ENCODE peak calls at places on chromosomes 2 and 18, in seven cellular contexts. B is brain microvascular endothelial cell; Q is Panc1; V is CD4-positive, CD25-positive, alpha-beta regulatory T cell; T is astrocyte of the spinal cord; X is heart left ventricle; H is MG63. I is an unnamed sample.
A peak's percentile ranks its signal among the peaks of the same experiment; 100 is the strongest.

GRCh38 chr2:169091761-169092523 is 22.6 kb downstream of the DHRS9 start:
- DNase-seq in B (peak; percentile 49), Q (peak; percentile 27), V (no peak), T (peak; percentile 68), X (no peak), H (peak; percentile 75), I (peak; percentile 53)

GRCh38 chr2:105390454-105390853 is 8.4 kb downstream of the FHL2 start:
- DNase-seq in B (no peak), Q (no peak), V (no peak), T (no peak), X (no peak), H (no peak), I (no peak)

GRCh38 chr18:56709463-56709862 is 58.3 kb downstream of the WDR7 start:
- DNase-seq in B (peak; percentile 87), Q (peak; percentile 18), V (peak; percentile 3), T (peak; percentile 87), X (no peak), H (peak; percentile 32), I (no peak)

GRCh38 chr2:12110074-12110473 is 363.6 kb downstream of the LPIN1 start:
- DNase-seq in B (no peak), Q (no peak), V (no peak), T (peak; percentile 67), X (no peak), H (no peak), I (no peak)

GRCh38 chr18:40124107-40124506 is 1830.9 kb upstream of the PIK3C3 start:
- DNase-seq in B (peak; percentile 72), Q (no peak), V (no peak), T (peak; percentile 84), X (no peak), H (no peak), I (no peak)

GRCh38 chr18:60235164-60235563 is 137.4 kb downstream of the MC4R start:
- DNase-seq in B (no peak), Q (no peak), V (no peak), T (no peak), X (no peak), H (no peak), I (no peak)

GRCh38 chr2:72921088-72921851 is 4.0 kb downstream of the EMX1 start:
- DNase-seq in B (no peak), Q (no peak), V (no peak), T (no peak), X (no peak), H (no peak), I (no peak)

GRCh38 chr2:26847663-26848335 is at the start of gene DPYSL5:
- DNase-seq in B (no peak), Q (no peak), V (no peak), T (no peak), X (no peak), H (no peak), I (peak; percentile 53)

GRCh38 chr18:58970943-58971799 is 106.5 kb downstream of the ZNF532 start:
- DNase-seq in B (no peak), Q (no peak), V (no peak), T (no peak), X (no peak), H (no peak), I (no peak)

GRCh38 chr2:32688511-32688910 is 60.7 kb downstream of the TTC27 start:
- DNase-seq in B (no peak), Q (no peak), V (no peak), T (peak; percentile 61), X (no peak), H (no peak), I (no peak)

GRCh38 chr2:2686228-2686627 is 355.2 kb upstream of the MYT1L start:
- DNase-seq in B (no peak), Q (no peak), V (no peak), T (no peak), X (no peak), H (no peak), I (no peak)

GRCh38 chr2:174607584-174607983 is 10.0 kb upstream of the WIPF1 start:
- DNase-seq in B (no peak), Q (no peak), V (no peak), T (no peak), X (no peak), H (no peak), I (no peak)

GRCh38 chr2:131085646-131086045 is 7.6 kb downstream of the FAM168B start:
- DNase-seq in B (no peak), Q (no peak), V (no peak), T (peak; percentile 36), X (no peak), H (no peak), I (no peak)

GRCh38 chr2:69493268-69493667 is 56.0 kb upstream of the NFU1 start:
- DNase-seq in B (no peak), Q (no peak), V (no peak), T (no peak), X (peak; percentile 31), H (no peak), I (no peak)

GRCh38 chr2:222451270-222451674 is 26.9 kb downstream of the SGPP2 start:
- DNase-seq in B (no peak), Q (no peak), V (no peak), T (no peak), X (no peak), H (no peak), I (no peak)

GRCh38 chr2:229798446-229799147 is 84.2 kb upstream of the DNER start:
- DNase-seq in B (no peak), Q (no peak), V (no peak), T (peak; percentile 45), X (no peak), H (no peak), I (no peak)

GRCh38 chr2:134250840-134251461 is 2.9 kb upstream of the MGAT5 start:
- DNase-seq in B (no peak), Q (no peak), V (no peak), T (no peak), X (no peak), H (no peak), I (no peak)

GRCh38 chr2:176072951-176073904 is 10.5 kb downstream of the EVX2 start:
- DNase-seq in B (no peak), Q (no peak), V (no peak), T (no peak), X (no peak), H (no peak), I (no peak)

GRCh38 chr2:173571021-173571821 is 216.5 kb downstream of the CDCA7 start:
- DNase-seq in B (peak; percentile 35), Q (peak; percentile 30), V (no peak), T (peak; percentile 55), X (no peak), H (no peak), I (no peak)

GRCh38 chr2:151878655-151879563 is 50.7 kb upstream of the ARL5A start:
- DNase-seq in B (no peak), Q (no peak), V (no peak), T (peak; percentile 56), X (no peak), H (no peak), I (no peak)

GRCh38 chr18:77339623-77340022 is 90.0 kb downstream of the GALR1 start:
- DNase-seq in B (no peak), Q (no peak), V (no peak), T (no peak), X (no peak), H (no peak), I (no peak)

GRCh38 chr2:210261996-210262510 is 36.8 kb upstream of the ACADL start:
- DNase-seq in B (no peak), Q (no peak), V (no peak), T (no peak), X (no peak), H (no peak), I (no peak)

GRCh38 chr2:37711308-37711731 is 39.9 kb upstream of the CDC42EP3 start:
- DNase-seq in B (peak; percentile 85), Q (no peak), V (no peak), T (peak; percentile 95), X (no peak), H (peak; percentile 59), I (no peak)

GRCh38 chr2:40095003-40095402 is 315.9 kb upstream of the THUMPD2 start:
- DNase-seq in B (peak; percentile 60), Q (no peak), V (no peak), T (peak; percentile 81), X (no peak), H (no peak), I (no peak)

GRCh38 chr2:5203356-5203755 is 488.8 kb upstream of the SOX11 start:
- DNase-seq in B (no peak), Q (no peak), V (no peak), T (no peak), X (no peak), H (no peak), I (no peak)
- H3K4me3 ChIP-seq in B (no peak overlapping the region), Q (no peak overlapping the region), V (no peak overlapping the region), T (no peak overlapping the region), X (no peak overlapping the region), H (no peak overlapping the region), I (no peak overlapping the region)

DNA sequence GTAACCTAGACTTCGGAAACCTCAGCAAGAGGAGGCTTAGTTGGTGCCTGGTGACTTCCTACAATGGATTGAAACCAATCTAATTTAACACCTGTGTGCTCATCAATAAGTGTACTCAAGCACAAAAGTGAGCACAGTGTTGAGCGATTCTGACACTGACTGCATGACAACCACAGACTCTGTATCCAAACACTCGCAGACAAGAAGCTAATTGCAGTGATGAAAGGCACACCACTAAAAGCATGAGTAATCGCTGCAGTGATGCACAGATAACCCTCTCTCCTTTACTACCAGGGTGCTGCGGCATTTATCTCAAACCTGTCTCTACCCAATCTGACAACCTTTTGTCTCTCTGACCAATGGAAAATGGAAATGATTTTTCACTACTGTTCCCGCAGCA is 168.1 kb downstream of the AFF3 start:
- DNase-seq in B (peak; percentile 23), Q (no peak), V (no peak), T (peak; percentile 22), X (no peak), H (peak; percentile 10), I (no peak)
- H3K4me3 ChIP-seq in B (no peak overlapping the region), Q (no peak overlapping the region), V (no peak overlapping the region), T (no peak overlapping the region), X (no peak overlapping the region), H (no peak overlapping the region), I (no peak overlapping the region)

DNA sequence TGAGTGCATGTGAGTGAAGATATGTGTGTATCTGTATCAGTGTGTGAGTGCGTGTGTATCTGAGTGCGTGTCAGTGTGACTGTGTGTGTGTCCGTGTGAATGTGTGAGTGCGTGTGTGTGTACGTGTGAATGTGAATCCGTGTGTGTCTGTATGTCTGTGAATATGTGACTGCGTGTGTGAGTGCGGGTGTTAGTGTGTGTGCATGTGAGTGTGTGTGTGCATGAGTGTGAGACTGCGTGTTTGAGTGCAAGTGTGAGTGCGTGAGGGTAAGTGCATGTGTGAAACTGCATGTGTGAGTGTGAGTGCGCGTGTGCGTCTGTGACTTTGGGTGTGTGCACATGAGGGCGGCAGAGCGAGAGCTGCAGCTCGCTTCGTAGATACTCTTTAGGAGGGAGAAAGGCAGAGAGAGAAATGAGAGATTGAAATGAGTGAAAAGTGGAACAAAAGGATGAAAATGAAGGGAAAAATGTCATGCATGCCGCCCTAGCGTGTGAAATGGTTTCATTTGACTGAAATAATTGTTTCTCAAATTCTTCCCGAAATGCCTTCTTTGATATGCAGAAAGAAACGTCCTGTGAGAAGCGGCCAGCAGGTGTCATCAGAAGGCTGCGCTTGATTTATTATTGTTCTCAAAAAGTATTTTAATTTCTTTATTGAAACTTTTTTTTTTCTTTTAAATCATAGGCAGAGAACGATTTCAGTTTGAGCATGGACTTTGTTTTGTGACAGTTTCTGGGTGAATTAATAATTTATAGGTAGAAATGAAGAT is 25.6 kb downstream of the ZNF407 start:
- DNase-seq in B (no peak), Q (no peak), V (no peak), T (no peak), X (no peak), H (no peak), I (no peak)
- H3K4me3 ChIP-seq in B (no peak overlapping the region), Q (no peak overlapping the region), V (no peak overlapping the region), T (no peak overlapping the region), X (no peak overlapping the region), H (no peak overlapping the region), I (no peak overlapping the region)

GRCh38 chr18:22170421-22171262 is 1.3 kb downstream of the GATA6 start:
- DNase-seq in B (peak; percentile 77), Q (no peak), V (no peak), T (peak; percentile 77), X (peak; percentile 76), H (peak; percentile 78), I (peak; percentile 92)
- H3K4me3 ChIP-seq in B (peak overlapping the region; percentile 86), Q (peak overlapping the region; percentile 50), V (no peak overlapping the region), T (peak overlapping the region; percentile 76), X (peak overlapping the region; percentile 94), H (peak overlapping the region; percentile 83), I (peak overlapping the region; percentile 84)